ENCODE peak calls at places on chromosome 1, in nine cellular contexts. One of them, this sample, is unnamed.

GRCh38 chr1:99475991-99476532 is 169.9 kb upstream of the PALMD start:
- DNase-seq in thoracic aorta: no peak
- DNase-seq in choroid plexus epithelial cell: no peak
- DNase-seq in fibroblast of lung: no peak
- DNase-seq in glutamatergic neuron: no peak
- DNase-seq in heart right ventricle: no peak
- DNase-seq in progenitor cell of endocrine pancreas: no peak
- DNase-seq in GM13976: no peak
- DNase-seq in ovary: no peak
- DNase-seq in this sample: no peak

GRCh38 chr1:32706491-32706890 is 3.9 kb upstream of the SYNC start:
- DNase-seq in thoracic aorta: no peak
- DNase-seq in choroid plexus epithelial cell: no peak
- DNase-seq in fibroblast of lung: no peak
- DNase-seq in glutamatergic neuron: no peak
- DNase-seq in heart right ventricle: no peak
- DNase-seq in progenitor cell of endocrine pancreas: no peak
- DNase-seq in GM13976: no peak
- DNase-seq in ovary: no peak
- DNase-seq in this sample: no peak

GRCh38 chr1:228988655-228989054 is 253.4 kb downstream of the RHOU start:
- DNase-seq in thoracic aorta: no peak
- DNase-seq in choroid plexus epithelial cell: no peak
- DNase-seq in fibroblast of lung: peak
- DNase-seq in glutamatergic neuron: no peak
- DNase-seq in heart right ventricle: no peak
- DNase-seq in progenitor cell of endocrine pancreas: no peak
- DNase-seq in GM13976: no peak
- DNase-seq in ovary: no peak
- DNase-seq in this sample: no peak

GRCh38 chr1:6634278-6635052 is 9.8 kb downstream of the THAP3 start:
- DNase-seq in thoracic aorta: no peak
- DNase-seq in choroid plexus epithelial cell: peak
- DNase-seq in fibroblast of lung: peak
- DNase-seq in glutamatergic neuron: peak
- DNase-seq in heart right ventricle: peak
- DNase-seq in progenitor cell of endocrine pancreas: peak
- DNase-seq in GM13976: peak
- DNase-seq in ovary: peak
- DNase-seq in this sample: peak

GRCh38 chr1:56516539-56517252 is 62.7 kb downstream of the PLPP3 start:
- DNase-seq in thoracic aorta: no peak
- DNase-seq in choroid plexus epithelial cell: peak
- DNase-seq in fibroblast of lung: peak
- DNase-seq in glutamatergic neuron: no peak
- DNase-seq in heart right ventricle: no peak
- DNase-seq in progenitor cell of endocrine pancreas: no peak
- DNase-seq in GM13976: peak
- DNase-seq in ovary: no peak
- DNase-seq in this sample: no peak

GRCh38 chr1:222777463-222777862 is 37.4 kb upstream of the DISP1 start:
- DNase-seq in thoracic aorta: no peak
- DNase-seq in choroid plexus epithelial cell: peak
- DNase-seq in fibroblast of lung: peak
- DNase-seq in glutamatergic neuron: no peak
- DNase-seq in heart right ventricle: no peak
- DNase-seq in progenitor cell of endocrine pancreas: no peak
- DNase-seq in GM13976: no peak
- DNase-seq in ovary: no peak
- DNase-seq in this sample: no peak

GRCh38 chr1:18816808-18817207 is 42.7 kb downstream of the TAS1R2 start:
- DNase-seq in thoracic aorta: no peak
- DNase-seq in choroid plexus epithelial cell: peak
- DNase-seq in fibroblast of lung: peak
- DNase-seq in glutamatergic neuron: no peak
- DNase-seq in heart right ventricle: no peak
- DNase-seq in progenitor cell of endocrine pancreas: no peak
- DNase-seq in GM13976: no peak
- DNase-seq in ovary: no peak
- DNase-seq in this sample: no peak

GRCh38 chr1:88726697-88727096 is 42.6 kb downstream of the PKN2 start:
- DNase-seq in thoracic aorta: no peak
- DNase-seq in choroid plexus epithelial cell: no peak
- DNase-seq in fibroblast of lung: no peak
- DNase-seq in glutamatergic neuron: no peak
- DNase-seq in heart right ventricle: no peak
- DNase-seq in progenitor cell of endocrine pancreas: no peak
- DNase-seq in GM13976: no peak
- DNase-seq in ovary: no peak
- DNase-seq in this sample: no peak

GRCh38 chr1:8905582-8906191 is 27.2 kb upstream of the ENO1 start:
- DNase-seq in thoracic aorta: no peak
- DNase-seq in choroid plexus epithelial cell: peak
- DNase-seq in fibroblast of lung: peak
- DNase-seq in glutamatergic neuron: no peak
- DNase-seq in heart right ventricle: no peak
- DNase-seq in progenitor cell of endocrine pancreas: no peak
- DNase-seq in GM13976: no peak
- DNase-seq in ovary: no peak
- DNase-seq in this sample: no peak

GRCh38 chr1:29121951-29122661 is 1.6 kb downstream of the TMEM200B start:
- DNase-seq in thoracic aorta: no peak
- DNase-seq in choroid plexus epithelial cell: peak
- DNase-seq in fibroblast of lung: peak
- DNase-seq in glutamatergic neuron: peak
- DNase-seq in heart right ventricle: peak
- DNase-seq in progenitor cell of endocrine pancreas: peak
- DNase-seq in GM13976: peak
- DNase-seq in ovary: peak
- DNase-seq in this sample: peak

GRCh38 chr1:29119365-29119929 is 4.3 kb downstream of the TMEM200B start:
- DNase-seq in thoracic aorta: no peak
- DNase-seq in choroid plexus epithelial cell: no peak
- DNase-seq in fibroblast of lung: no peak
- DNase-seq in glutamatergic neuron: no peak
- DNase-seq in heart right ventricle: no peak
- DNase-seq in progenitor cell of endocrine pancreas: no peak
- DNase-seq in GM13976: no peak
- DNase-seq in ovary: peak
- DNase-seq in this sample: no peak

GRCh38 chr1:29121516-29121937 is 2.2 kb downstream of the TMEM200B start:
- DNase-seq in thoracic aorta: no peak
- DNase-seq in choroid plexus epithelial cell: no peak
- DNase-seq in fibroblast of lung: no peak
- DNase-seq in glutamatergic neuron: no peak
- DNase-seq in heart right ventricle: no peak
- DNase-seq in progenitor cell of endocrine pancreas: peak
- DNase-seq in GM13976: peak
- DNase-seq in ovary: peak
- DNase-seq in this sample: peak

GRCh38 chr1:29120367-29120766 is 3.3 kb downstream of the TMEM200B start:
- DNase-seq in thoracic aorta: no peak
- DNase-seq in choroid plexus epithelial cell: no peak
- DNase-seq in fibroblast of lung: no peak
- DNase-seq in glutamatergic neuron: no peak
- DNase-seq in heart right ventricle: no peak
- DNase-seq in progenitor cell of endocrine pancreas: no peak
- DNase-seq in GM13976: no peak
- DNase-seq in ovary: no peak
- DNase-seq in this sample: no peak

DNA sequence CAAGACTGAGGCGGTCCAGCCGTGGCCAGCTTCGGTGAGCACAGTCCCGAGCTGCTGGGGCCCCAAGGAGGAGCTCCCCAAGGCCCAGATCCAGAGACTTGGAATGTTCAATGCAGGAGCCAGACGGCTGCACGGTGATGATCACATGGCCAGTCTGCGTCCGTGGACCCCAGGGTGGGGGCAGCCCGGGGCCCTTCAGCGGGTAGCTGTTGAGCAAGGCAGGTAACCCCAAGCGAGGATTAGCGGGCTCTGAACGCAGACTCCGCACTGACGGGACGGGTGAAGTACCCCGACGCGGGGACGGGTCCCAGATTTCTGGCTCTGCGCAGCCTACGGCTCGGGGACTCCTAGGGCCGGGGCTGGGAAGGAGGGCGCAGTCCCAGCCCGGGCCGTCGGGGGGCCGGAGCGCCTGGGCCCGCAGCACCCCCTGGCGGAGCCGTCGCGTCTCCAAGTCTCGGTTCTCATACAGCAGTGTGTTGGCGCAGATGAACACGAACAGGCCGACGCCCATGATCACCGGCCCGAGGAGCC is 2.7 kb downstream of the TMEM200B start:
- DNase-seq in thoracic aorta: no peak
- DNase-seq in choroid plexus epithelial cell: peak
- DNase-seq in fibroblast of lung: peak
- DNase-seq in glutamatergic neuron: peak
- DNase-seq in heart right ventricle: peak
- DNase-seq in progenitor cell of endocrine pancreas: peak
- DNase-seq in GM13976: peak
- DNase-seq in ovary: peak
- DNase-seq in this sample: peak
- TF ChIP-seq CTCF in thoracic aorta: peak
- TF ChIP-seq CTCF in choroid plexus epithelial cell: peak
- TF ChIP-seq CTCF in fibroblast of lung: peak
- TF ChIP-seq CTCF in glutamatergic neuron: peak
- TF ChIP-seq CTCF in heart right ventricle: peak
- TF ChIP-seq CTCF in progenitor cell of endocrine pancreas: peak
- TF ChIP-seq CTCF in GM13976: peak
- TF ChIP-seq CTCF in ovary: no peak
- TF ChIP-seq CTCF in this sample: peak

GRCh38 chr1:218299416-218299815 is 14.3 kb downstream of the RRP15 start:
- DNase-seq in thoracic aorta: no peak
- DNase-seq in choroid plexus epithelial cell: peak
- DNase-seq in fibroblast of lung: peak
- DNase-seq in glutamatergic neuron: no peak
- DNase-seq in heart right ventricle: no peak
- DNase-seq in progenitor cell of endocrine pancreas: no peak
- DNase-seq in GM13976: no peak
- DNase-seq in ovary: no peak
- DNase-seq in this sample: no peak
- TF ChIP-seq CTCF in thoracic aorta: peak
- TF ChIP-seq CTCF in choroid plexus epithelial cell: peak
- TF ChIP-seq CTCF in fibroblast of lung: peak
- TF ChIP-seq CTCF in glutamatergic neuron: no peak
- TF ChIP-seq CTCF in heart right ventricle: peak
- TF ChIP-seq CTCF in progenitor cell of endocrine pancreas: peak
- TF ChIP-seq CTCF in GM13976: peak
- TF ChIP-seq CTCF in ovary: no peak
- TF ChIP-seq CTCF in this sample: no peak

GRCh38 chr1:53448241-53448841 is 10.9 kb upstream of the DMRTB1 start:
- DNase-seq in thoracic aorta: no peak
- DNase-seq in choroid plexus epithelial cell: no peak
- DNase-seq in fibroblast of lung: peak
- DNase-seq in glutamatergic neuron: no peak
- DNase-seq in heart right ventricle: no peak
- DNase-seq in progenitor cell of endocrine pancreas: no peak
- DNase-seq in GM13976: no peak
- DNase-seq in ovary: no peak
- DNase-seq in this sample: no peak

GRCh38 chr1:53449026-53449425 is 10.2 kb upstream of the DMRTB1 start:
- DNase-seq in thoracic aorta: no peak
- DNase-seq in choroid plexus epithelial cell: peak
- DNase-seq in fibroblast of lung: peak
- DNase-seq in glutamatergic neuron: no peak
- DNase-seq in heart right ventricle: no peak
- DNase-seq in progenitor cell of endocrine pancreas: no peak
- DNase-seq in GM13976: no peak
- DNase-seq in ovary: no peak
- DNase-seq in this sample: no peak

GRCh38 chr1:53447413-53447812 is 11.8 kb upstream of the DMRTB1 start:
- DNase-seq in thoracic aorta: no peak
- DNase-seq in choroid plexus epithelial cell: no peak
- DNase-seq in fibroblast of lung: no peak
- DNase-seq in glutamatergic neuron: no peak
- DNase-seq in heart right ventricle: no peak
- DNase-seq in progenitor cell of endocrine pancreas: no peak
- DNase-seq in GM13976: no peak
- DNase-seq in ovary: no peak
- DNase-seq in this sample: no peak

GRCh38 chr1:53449693-53450092 is 9.5 kb upstream of the DMRTB1 start:
- DNase-seq in thoracic aorta: no peak
- DNase-seq in choroid plexus epithelial cell: no peak
- DNase-seq in fibroblast of lung: no peak
- DNase-seq in glutamatergic neuron: no peak
- DNase-seq in heart right ventricle: no peak
- DNase-seq in progenitor cell of endocrine pancreas: no peak
- DNase-seq in GM13976: no peak
- DNase-seq in ovary: no peak
- DNase-seq in this sample: no peak

DNA sequence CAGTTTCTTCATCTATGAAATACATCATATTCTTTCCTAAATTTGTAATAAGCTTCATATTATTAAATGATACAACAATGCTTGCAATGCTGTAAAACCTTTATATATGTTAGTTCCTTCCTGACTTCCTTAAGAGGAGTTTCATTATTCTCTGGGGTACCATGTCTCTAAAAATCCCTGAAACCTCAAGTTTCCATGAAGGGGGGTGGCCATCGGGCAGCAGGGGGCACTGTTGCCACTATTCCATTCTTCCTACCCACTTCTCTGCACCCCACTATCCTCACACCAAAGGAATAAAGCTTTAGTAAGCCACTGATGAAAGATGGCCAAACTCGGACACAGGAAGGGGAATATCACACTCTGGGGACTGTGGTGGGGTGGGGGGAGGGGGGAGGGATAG is 9.0 kb upstream of the DMRTB1 start:
- DNase-seq in thoracic aorta: no peak
- DNase-seq in choroid plexus epithelial cell: no peak
- DNase-seq in fibroblast of lung: no peak
- DNase-seq in glutamatergic neuron: peak
- DNase-seq in heart right ventricle: no peak
- DNase-seq in progenitor cell of endocrine pancreas: no peak
- DNase-seq in GM13976: no peak
- DNase-seq in ovary: no peak
- DNase-seq in this sample: no peak
- TF ChIP-seq CTCF in thoracic aorta: no peak
- TF ChIP-seq CTCF in choroid plexus epithelial cell: peak
- TF ChIP-seq CTCF in fibroblast of lung: peak
- TF ChIP-seq CTCF in glutamatergic neuron: peak
- TF ChIP-seq CTCF in heart right ventricle: peak
- TF ChIP-seq CTCF in progenitor cell of endocrine pancreas: peak
- TF ChIP-seq CTCF in GM13976: peak
- TF ChIP-seq CTCF in ovary: no peak
- TF ChIP-seq CTCF in this sample: peak

DNA sequence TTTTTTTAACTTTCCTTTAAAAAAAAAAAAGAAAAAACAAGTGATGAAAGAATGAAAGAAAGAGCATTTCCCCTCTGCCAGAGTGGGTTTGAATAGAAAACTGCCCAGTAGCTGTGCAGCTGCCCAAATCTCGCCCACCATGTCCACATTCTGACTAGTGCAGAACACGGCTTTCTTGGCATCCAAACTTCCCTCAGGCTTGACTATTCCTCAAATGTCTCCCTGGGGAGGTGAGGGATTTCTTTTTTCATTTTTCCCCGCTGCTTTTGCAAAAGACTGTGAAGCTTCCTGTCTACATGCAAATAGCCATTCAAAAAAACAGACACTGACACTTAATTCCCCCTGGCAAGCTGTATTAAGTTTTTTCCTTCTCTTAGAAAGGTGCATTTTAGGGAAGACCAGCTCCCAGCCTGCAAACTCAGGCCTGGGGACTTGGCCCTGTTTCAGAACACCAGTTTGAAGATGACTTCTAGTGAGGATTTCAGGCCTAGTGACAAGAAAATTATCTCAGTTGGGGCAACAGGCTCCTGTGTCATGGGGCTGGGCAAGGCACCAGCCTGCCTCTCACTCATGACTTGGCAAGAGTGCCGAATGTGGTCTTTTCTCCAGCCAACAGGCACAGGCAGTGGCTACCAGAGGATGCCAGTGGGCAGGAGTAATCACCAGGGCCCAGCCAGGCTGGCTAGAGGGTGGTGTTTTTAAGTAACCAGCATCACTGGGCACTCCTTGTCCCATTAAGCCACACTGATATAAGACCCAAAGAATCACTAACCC is 178.1 kb upstream of the NFIA start:
- DNase-seq in thoracic aorta: peak
- DNase-seq in choroid plexus epithelial cell: no peak
- DNase-seq in fibroblast of lung: peak
- DNase-seq in glutamatergic neuron: no peak
- DNase-seq in heart right ventricle: peak
- DNase-seq in progenitor cell of endocrine pancreas: no peak
- DNase-seq in GM13976: no peak
- DNase-seq in ovary: no peak
- DNase-seq in this sample: no peak
- TF ChIP-seq CTCF in thoracic aorta: no peak
- TF ChIP-seq CTCF in choroid plexus epithelial cell: no peak
- TF ChIP-seq CTCF in fibroblast of lung: no peak
- TF ChIP-seq CTCF in glutamatergic neuron: no peak
- TF ChIP-seq CTCF in heart right ventricle: no peak
- TF ChIP-seq CTCF in progenitor cell of endocrine pancreas: no peak
- TF ChIP-seq CTCF in GM13976: no peak
- TF ChIP-seq CTCF in ovary: no peak
- TF ChIP-seq CTCF in this sample: no peak

This sample was measured in endothelial cell.